ENCODE peak calls at places on chromosomes 12 and 14, in four cellular contexts. W is A549, K is H1, F is HepG2. Q is an unnamed sample.
A peak's percentile ranks its signal among the peaks of the same experiment; 100 is the strongest.

GRCh38 chr12:101491325-101491724 is 16.2 kb downstream of the SPIC start:
- DNase-seq in F (no peak), K (no peak), W (no peak), Q (no peak)

GRCh38 chr12:613996-614726 is 49.1 kb downstream of the NINJ2 start:
- DNase-seq in K (peak; percentile 53), W (peak; percentile 76), F (peak; percentile 31), Q (no peak)

GRCh38 chr14:88786715-88787114 is 6.0 kb downstream of the EML5 start:
- DNase-seq in K (no peak), F (no peak), W (no peak), Q (no peak)

GRCh38 chr12:2739832-2740641 is 54.7 kb upstream of the FKBP4 start:
- DNase-seq in W (peak; percentile 44), K (no peak), F (peak; percentile 32), Q (no peak)

GRCh38 chr12:122870163-122870842 is 25.6 kb downstream of the VPS37B start:
- DNase-seq in F (no peak), W (no peak), K (no peak), Q (no peak)

GRCh38 chr12:106774808-106775524 is 484 bp downstream of the RIC8B start:
- DNase-seq in F (no peak), K (no peak), W (no peak), Q (no peak)

GRCh38 chr14:94317259-94317658 is 5.9 kb downstream of the SERPINA6 start:
- DNase-seq in W (no peak), F (peak; percentile 78), K (no peak), Q (no peak)

GRCh38 chr12:110102255-110102654 is 21.9 kb upstream of the IFT81 start:
- DNase-seq in W (peak; percentile 98), K (peak; percentile 84), F (peak; percentile 92), Q (peak; percentile 94)

GRCh38 chr12:107337354-107338095 is 244.2 kb upstream of the CRY1 start:
- DNase-seq in W (peak; percentile 51), K (no peak), F (no peak), Q (no peak)

GRCh38 chr12:45286621-45287020 is 70.7 kb downstream of the ANO6 start:
- DNase-seq in F (no peak), K (no peak), W (no peak), Q (no peak)

GRCh38 chr12:23083267-23083666 is 458.3 kb downstream of the ETNK1 start:
- DNase-seq in K (no peak), W (peak; percentile 2), F (no peak), Q (peak; percentile 26)

GRCh38 chr12:113146999-113147398 is 2.5 kb upstream of the CFAP73 start:
- DNase-seq in W (no peak), K (no peak), F (no peak), Q (no peak)

GRCh38 chr14:69553221-69553620 is 21.4 kb downstream of the CCDC177 start:
- DNase-seq in K (no peak), W (peak; percentile 81), F (no peak), Q (no peak)

GRCh38 chr12:64236549-64236948 is 14.5 kb upstream of the KICS2 start:
- DNase-seq in W (peak; percentile 29), F (no peak), K (no peak), Q (no peak)

GRCh38 chr12:72057330-72057911 is 118.8 kb downstream of the TPH2 start:
- DNase-seq in F (no peak), K (no peak), W (no peak), Q (no peak)

GRCh38 chr12:111103583-111103982 is 183.2 kb upstream of the MYL2 start:
- DNase-seq in F (no peak), W (no peak), K (no peak), Q (no peak)
- TF ChIP-seq MAX in F (no peak), W (no peak), K (no peak), Q (no peak)

DNA sequence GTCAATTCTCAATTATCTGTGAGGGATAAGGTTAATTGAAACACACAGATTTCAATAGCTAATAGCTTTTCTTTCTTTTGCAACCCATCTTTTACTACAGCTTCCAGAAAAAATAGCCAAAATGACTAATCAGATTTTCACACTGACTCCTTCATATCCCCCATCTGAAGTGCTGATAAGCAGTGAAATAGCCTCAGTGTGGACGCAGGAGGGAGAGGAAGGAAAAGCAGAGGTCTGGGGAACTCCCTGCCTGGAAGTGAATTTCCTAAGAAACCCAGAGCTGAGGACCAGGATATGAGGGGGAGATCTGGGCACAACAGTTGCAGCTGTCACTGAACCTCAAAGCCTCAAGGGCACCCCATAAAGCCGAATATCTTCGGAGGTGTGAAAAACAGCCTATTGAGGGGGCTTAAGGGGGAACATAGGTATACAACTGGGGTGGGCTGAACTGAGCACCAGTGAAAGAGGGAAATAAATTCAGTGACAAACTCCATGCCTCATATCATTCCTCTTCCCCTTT is 60.9 kb downstream of the EMP1 start:
- DNase-seq in K (no peak), F (no peak), W (no peak), Q (no peak)
- TF ChIP-seq PHF8 in K (no peak), F (no peak), W (no peak), Q (no peak)

GRCh38 chr12:49645151-49646039 is 22.0 kb downstream of the PRPF40B start:
- DNase-seq in K (no peak), W (no peak), F (no peak), Q (no peak)
- TF ChIP-seq MAX in K (no peak), W (no peak), F (no peak), Q (no peak)

DNA sequence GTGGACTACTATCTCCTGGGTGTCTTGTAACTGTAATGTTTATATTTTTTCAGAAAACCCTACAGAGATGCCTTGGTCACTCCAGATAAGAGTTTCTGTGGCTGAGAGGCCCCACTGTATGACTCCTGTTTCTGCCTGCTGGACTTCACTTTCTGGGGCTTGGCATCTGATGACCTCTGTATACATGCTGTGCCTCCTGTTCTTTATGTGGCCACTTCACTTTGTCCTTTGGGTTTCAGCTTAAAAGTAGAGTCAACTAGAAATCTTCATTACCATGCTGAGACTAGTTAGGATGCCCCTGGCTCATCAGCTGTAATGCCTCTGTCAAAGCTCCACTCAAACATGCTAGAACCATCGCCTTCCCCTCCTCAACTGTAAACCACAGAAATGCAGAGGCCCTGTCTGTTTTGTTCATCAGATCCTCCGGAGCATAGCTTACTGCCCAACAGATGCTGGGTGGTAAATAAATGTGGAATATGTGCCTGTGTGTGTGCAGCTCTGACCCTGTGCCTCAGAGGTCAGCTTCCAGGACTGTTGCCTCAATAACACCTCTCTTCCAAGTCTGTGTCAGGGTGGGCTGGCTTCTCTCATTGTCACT is 25.4 kb downstream of the ZNF664 start:
- DNase-seq in K (no peak), F (no peak), W (no peak), Q (peak; percentile 79)
- TF ChIP-seq PHF8 in K (no peak), F (no peak), W (no peak), Q (no peak)

GRCh38 chr12:51717325-51717925 is 126.4 kb downstream of the SCN8A start:
- DNase-seq in K (no peak), W (no peak), F (no peak), Q (no peak)

GRCh38 chr12:51722387-51722786 is 126.1 kb downstream of the FIGNL2 start:
- DNase-seq in W (no peak), F (no peak), K (no peak), Q (no peak)

GRCh38 chr12:51726931-51727330 is 121.6 kb downstream of the FIGNL2 start:
- DNase-seq in W (no peak), F (no peak), K (no peak), Q (no peak)

GRCh38 chr12:51721281-51721940 is 127.1 kb downstream of the FIGNL2 start:
- DNase-seq in W (no peak), F (no peak), K (peak; percentile 87), Q (peak; percentile 9)
- TF ChIP-seq MAX in W (no peak), F (no peak), K (peak; percentile 58), Q (no peak)